ENCODE peak calls at places on chromosomes 5 and 9, in five cellular contexts. R, S, I, T and M are unnamed samples. For H3K36me3, the result is how much of the 10 kb centered on the place peaks cover.

GRCh38 chr5:169115725-169116124 is 185.2 kb downstream of the SLIT3 start:
- DNase-seq in R (no peak), S (no peak), I (no peak), T (no peak), M (no peak)

GRCh38 chr9:86279839-86280238 is 2.5 kb downstream of the ISCA1 start:
- DNase-seq in R (no peak), S (no peak), I (no peak), T (no peak), M (no peak)

GRCh38 chr9:89036383-89036782 is 45.1 kb downstream of the S1PR3 start:
- DNase-seq in R (no peak), S (no peak), I (no peak), T (no peak), M (no peak)

GRCh38 chr5:174514983-174515394 is 209.4 kb upstream of the MSX2 start:
- DNase-seq in R (no peak), S (no peak), I (no peak), T (no peak), M (no peak)

GRCh38 chr5:79001471-79001870 is 16.4 kb upstream of the ARSB start:
- DNase-seq in R (no peak), S (no peak), I (no peak), T (no peak), M (no peak)

GRCh38 chr9:114184071-114184470 is 28.7 kb downstream of the COL27A1 start:
- DNase-seq in R (no peak), S (no peak), I (no peak), T (no peak), M (no peak)

GRCh38 chr5:150517272-150518152 is 9.6 kb downstream of the NDST1 start:
- DNase-seq in R (no peak), S (peak), I (no peak), T (peak), M (no peak)

GRCh38 chr5:67591491-67591890 is 394.9 kb upstream of the CD180 start:
- DNase-seq in R (no peak), S (no peak), I (no peak), T (no peak), M (no peak)

GRCh38 chr5:95859327-95860060 is 37.0 kb upstream of the GLRX start:
- DNase-seq in R (no peak), S (no peak), I (no peak), T (no peak), M (no peak)

GRCh38 chr9:6630502-6631206 is 14.9 kb downstream of the GLDC start:
- DNase-seq in R (no peak), S (no peak), I (no peak), T (no peak), M (no peak)

GRCh38 chr5:108858959-108859358 is 111.3 kb downstream of the FER start:
- DNase-seq in R (no peak), S (no peak), I (no peak), T (no peak), M (no peak)

GRCh38 chr9:99039388-99040182 is 65.3 kb upstream of the TGFBR1 start:
- DNase-seq in R (no peak), S (no peak), I (no peak), T (no peak), M (no peak)

GRCh38 chr5:170145462-170145861 is 39.8 kb downstream of the FOXI1 start:
- DNase-seq in R (no peak), S (no peak), I (no peak), T (no peak), M (no peak)

GRCh38 chr5:92641031-92641962 is 939.7 kb downstream of the NR2F1-AS1 start:
- DNase-seq in R (peak), S (no peak), I (no peak), T (peak), M (no peak)

GRCh38 chr5:116371935-116372334 is 202.7 kb downstream of the SEMA6A start:
- DNase-seq in R (no peak), S (no peak), I (no peak), T (no peak), M (no peak)

GRCh38 chr5:134997015-134997414 is 29.3 kb downstream of the CATSPER3 start:
- DNase-seq in R (no peak), S (no peak), I (no peak), T (no peak), M (no peak)

GRCh38 chr5:154520861-154521453 is 42.9 kb upstream of the HAND1 start:
- DNase-seq in R (no peak), S (peak), I (no peak), T (peak), M (no peak)

GRCh38 chr9:104921067-104921741 is 6.8 kb downstream of the ABCA1 start:
- DNase-seq in R (no peak), S (no peak), I (no peak), T (no peak), M (no peak)

GRCh38 chr5:165722401-165722800 is 2217.0 kb downstream of the MAT2B start:
- DNase-seq in R (no peak), S (no peak), I (no peak), T (no peak), M (no peak)

GRCh38 chr5:62283856-62284255 is 22.1 kb upstream of the KIF2A start:
- DNase-seq in R (no peak), S (no peak), I (no peak), T (no peak), M (no peak)

GRCh38 chr9:15299374-15299939 is 7.6 kb downstream of the TTC39B start:
- DNase-seq in R (no peak), S (no peak), I (no peak), T (no peak), M (peak)

GRCh38 chr5:57895766-57896165 is 413.2 kb upstream of the ACTBL2 start:
- DNase-seq in R (no peak), S (no peak), I (no peak), T (no peak), M (no peak)

GRCh38 chr5:52837068-52837467 is 49.4 kb downstream of the ITGA1 start:
- DNase-seq in R (peak), S (no peak), I (no peak), T (no peak), M (no peak)

GRCh38 chr9:99828417-99829176 is 6.9 kb downstream of the NR4A3 start:
- DNase-seq in R (no peak), S (peak), I (no peak), T (no peak), M (no peak)

DNA sequence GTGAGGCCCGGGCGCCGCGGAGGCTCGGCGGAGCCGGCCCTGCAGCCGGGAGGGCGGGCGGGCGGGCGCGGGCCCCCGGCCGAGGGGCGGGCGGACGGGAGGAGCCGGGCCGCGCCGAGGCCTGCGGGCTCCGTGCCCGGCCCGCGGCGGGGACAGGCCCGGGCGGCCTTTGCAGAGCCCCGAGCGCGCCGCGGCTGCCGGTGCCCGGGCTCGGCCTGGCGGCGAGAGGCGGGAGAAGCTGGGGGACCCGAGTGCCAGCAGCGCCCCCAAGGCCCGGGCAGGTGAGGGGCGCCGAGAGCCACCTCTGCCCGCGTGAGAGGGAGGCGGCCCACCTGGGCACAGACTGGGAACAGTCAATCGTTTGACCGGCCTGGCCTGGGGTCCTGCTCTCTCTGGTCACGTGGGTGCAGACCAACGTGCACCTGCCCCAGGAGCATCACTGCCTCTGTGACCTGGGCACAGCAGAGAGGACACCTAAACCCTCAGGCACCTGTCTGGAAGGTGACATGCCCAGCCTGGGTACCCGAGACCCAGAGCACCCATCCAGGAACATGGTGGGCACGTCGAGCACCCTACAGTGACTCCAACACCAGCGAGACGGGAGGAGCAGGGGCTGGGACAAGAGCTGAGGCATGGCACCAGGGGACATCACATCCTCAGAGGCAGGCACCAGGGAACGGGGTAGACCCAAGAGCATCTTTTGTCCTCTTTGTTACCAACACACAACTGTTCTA is 554 bp downstream of the MVB12B start:
- DNase-seq in R (no peak), S (peak), I (no peak), T (peak), M (no peak)
- TF ChIP-seq CTCF in R (no peak), S (no peak), I (no peak), T (no peak), M (no peak)

DNA sequence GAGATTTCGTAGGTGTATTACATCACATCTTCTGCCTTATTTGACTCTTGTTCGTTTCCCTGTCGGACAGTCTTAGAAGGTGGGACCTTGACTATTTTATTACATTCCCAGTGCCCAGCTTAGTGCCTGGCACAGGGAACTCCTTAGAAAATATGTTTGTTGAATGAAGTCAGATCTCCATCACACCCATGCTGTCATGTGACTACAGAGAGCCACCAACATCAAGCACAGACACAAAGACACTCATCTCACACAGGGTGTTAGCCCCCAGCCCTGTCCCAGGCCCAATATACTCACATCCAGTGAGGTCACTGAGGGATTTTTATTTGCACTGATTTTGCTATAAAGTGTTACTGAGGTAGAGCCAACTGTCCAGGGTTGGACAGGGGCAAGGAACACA is 692 bp upstream of the SRA1 start:
- DNase-seq in R (no peak), S (no peak), I (no peak), T (no peak), M (no peak)
- H3K4me3 ChIP-seq in R (no peak), S (no peak), I (peak), T (no peak), M (no peak)

GRCh38 chr5:33143405-33144123 is 297.2 kb upstream of the TARS1 start:
- DNase-seq in R (no peak), S (no peak), I (no peak), T (no peak), M (no peak)

GRCh38 chr5:33148076-33148501 is 292.7 kb upstream of the TARS1 start:
- DNase-seq in R (peak), S (no peak), I (no peak), T (no peak), M (no peak)

DNA sequence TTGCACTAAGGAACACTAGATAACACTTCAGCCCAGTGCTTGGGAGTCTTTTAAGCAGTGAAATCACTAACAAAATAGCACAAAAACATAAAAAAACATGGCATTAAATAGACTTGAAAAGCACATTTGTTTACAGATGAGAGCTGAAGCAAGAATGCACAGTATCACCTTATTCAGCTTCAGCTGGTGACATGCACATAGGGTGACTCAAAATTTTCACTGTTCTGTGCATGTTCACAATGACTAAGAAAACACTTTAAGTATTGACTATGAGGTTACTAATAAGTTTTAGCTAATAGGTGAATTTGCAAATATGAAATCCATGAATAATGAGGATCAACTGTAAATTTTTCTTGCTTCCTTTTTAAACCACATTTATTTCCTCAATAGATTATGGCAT is 293.8 kb upstream of the TARS1 start:
- DNase-seq in R (no peak), S (no peak), I (no peak), T (no peak), M (no peak)
- H3K36me3 ChIP-seq in R (under half), S (under half), I (under half), T (under half), M (under half)

GRCh38 chr5:159051431-159052281 is 48.1 kb downstream of the EBF1 start:
- DNase-seq in R (no peak), S (peak), I (no peak), T (peak), M (no peak)

GRCh38 chr5:159050408-159051091 is 49.2 kb downstream of the EBF1 start:
- DNase-seq in R (no peak), S (no peak), I (no peak), T (no peak), M (no peak)

GRCh38 chr5:159052282-159053011 is 47.3 kb downstream of the EBF1 start:
- DNase-seq in R (no peak), S (no peak), I (no peak), T (no peak), M (no peak)

GRCh38 chr5:159048298-159048697 is 51.4 kb downstream of the EBF1 start:
- DNase-seq in R (no peak), S (no peak), I (no peak), T (no peak), M (no peak)

DNA sequence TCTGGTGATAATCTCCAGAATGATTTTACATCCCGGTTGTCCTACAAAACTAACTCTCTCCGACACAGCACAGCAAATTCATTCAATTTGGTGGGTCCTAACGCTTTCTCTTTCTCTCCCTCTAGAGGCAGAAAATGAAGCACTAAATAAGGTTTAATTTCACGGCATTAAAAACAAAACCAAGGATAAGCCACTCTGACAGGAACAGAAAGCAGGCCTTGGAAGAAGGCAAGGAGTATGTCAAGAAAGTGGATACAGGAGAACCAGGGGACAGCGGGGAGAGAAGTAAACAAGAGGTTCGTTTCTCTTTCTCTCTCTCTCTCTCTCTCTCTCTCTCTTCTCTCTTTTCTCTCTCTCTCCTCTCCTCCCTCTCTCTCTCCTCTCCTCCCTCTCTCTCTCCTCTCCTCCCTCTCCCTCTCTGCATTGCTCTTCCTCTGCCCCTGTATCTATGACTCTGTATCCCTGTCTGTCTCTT is 49.8 kb downstream of the EBF1 start:
- DNase-seq in R (no peak), S (no peak), I (no peak), T (no peak), M (no peak)
- TF ChIP-seq CTCF in R (peak), S (peak), I (peak), T (no peak), M (no peak)

GRCh38 chr5:145938699-145939531 is 2.5 kb downstream of the SH3RF2 start:
- DNase-seq in R (no peak), S (no peak), I (no peak), T (peak), M (no peak)

GRCh38 chr5:145934276-145934675 is 2.1 kb upstream of the SH3RF2 start:
- DNase-seq in R (no peak), S (no peak), I (no peak), T (no peak), M (no peak)

GRCh38 chr5:145939532-145940065 is 3.2 kb downstream of the SH3RF2 start:
- DNase-seq in R (no peak), S (no peak), I (no peak), T (no peak), M (no peak)

GRCh38 chr5:145937432-145938250 is 1.3 kb downstream of the SH3RF2 start:
- DNase-seq in R (peak), S (peak), I (no peak), T (peak), M (no peak)

DNA sequence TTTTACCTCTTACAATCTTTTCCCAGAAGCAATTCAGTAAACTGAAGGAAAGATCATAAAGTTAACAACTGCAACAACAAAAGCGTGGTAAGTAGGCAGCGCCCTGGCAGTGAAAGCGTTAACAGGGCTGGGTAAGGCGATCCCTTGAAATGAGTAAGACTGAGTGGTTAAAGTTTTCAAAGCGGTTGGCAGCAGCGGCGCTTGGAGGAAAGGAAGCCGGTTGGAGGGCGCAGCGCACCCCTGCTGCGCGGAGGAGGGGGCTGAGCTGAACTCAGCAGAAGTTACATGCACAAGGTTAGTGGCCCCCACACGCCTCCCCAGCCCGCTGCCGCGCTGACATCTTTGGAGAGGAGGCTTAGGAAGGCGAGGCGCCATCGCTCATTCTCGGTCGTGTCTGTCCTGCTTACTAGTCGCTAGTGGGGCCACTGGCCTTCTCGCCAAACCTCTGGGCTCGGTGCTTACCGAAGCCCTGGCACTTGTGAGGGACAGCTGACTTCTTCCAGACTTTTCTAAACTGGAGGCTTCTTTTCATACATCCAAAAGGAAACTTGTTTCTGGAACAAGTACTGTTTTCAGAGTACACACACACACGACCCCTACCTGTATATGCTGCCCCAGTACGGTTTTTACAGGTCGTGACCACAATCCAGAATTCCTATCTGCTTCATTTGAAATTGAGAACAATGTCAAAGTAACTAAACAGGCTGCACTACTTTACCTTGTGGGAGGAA is at the start of gene SH3RF2:
- DNase-seq in R (peak), S (peak), I (peak), T (peak), M (no peak)
- H3K4me3 ChIP-seq in R (peak), S (peak), I (peak), T (peak), M (no peak)